ENCODE peak calls at places on chromosomes 3 and 15, in five cellular contexts. X is stimulated activated CD4-positive, alpha-beta T cell treated with anti-CD3 and anti-CD28 coated beads, Interleukin-2, amount 100 ng/mL, for 4 hours; S is stimulated activated CD8-positive, alpha-beta memory T cell treated with anti-CD3 and anti-CD28 coated beads, Interleukin-4, amount 100 ng/mL, for 48 hours; A is AG20443; R is OCI-LY7. E is an unnamed sample.
A peak's percentile ranks its signal among the peaks of the same experiment; 100 is the strongest.

GRCh38 chr3:171967932-171968678 is 71.3 kb upstream of the FNDC3B start:
- DNase-seq in A (peak; percentile 20), X (no peak), S (no peak), R (no peak), E (no peak)

GRCh38 chr15:85485956-85486567 is 105.7 kb downstream of the AKAP13 start:
- DNase-seq in A (peak; percentile 70), R (peak; percentile 81), S (peak; percentile 68), X (peak; percentile 63), E (no peak)

GRCh38 chr15:48325400-48325799 is 5.8 kb upstream of the DUT start:
- DNase-seq in R (no peak), S (no peak), X (no peak), A (no peak), E (no peak)

GRCh38 chr3:53134631-53135232 is 4.5 kb upstream of the RFT1 start:
- DNase-seq in S (peak; percentile 77), A (peak; percentile 89), X (peak; percentile 36), R (peak; percentile 85), E (peak; percentile 72)

GRCh38 chr3:188948658-188949400 is 222.9 kb upstream of the TPRG1 start:
- DNase-seq in R (no peak), S (no peak), X (no peak), A (peak; percentile 46), E (peak; percentile 27)

GRCh38 chr3:49803464-49804140 is 541 bp downstream of the INKA1 start:
- DNase-seq in R (peak; percentile 58), X (no peak), A (peak; percentile 25), S (peak; percentile 65), E (peak; percentile 65)

GRCh38 chr3:14242490-14243311 is 64.1 kb downstream of the LSM3 start:
- DNase-seq in S (no peak), A (no peak), X (no peak), R (no peak), E (no peak)

GRCh38 chr3:54681706-54682105 is 246.2 kb downstream of the LRTM1 start:
- DNase-seq in S (no peak), R (no peak), A (no peak), X (no peak), E (no peak)

GRCh38 chr3:106126836-106127235 is 258.0 kb upstream of the CBLB start:
- DNase-seq in R (no peak), S (no peak), A (no peak), X (no peak), E (no peak)

GRCh38 chr3:194984624-194985023 is 286.3 kb downstream of the XXYLT1 start:
- DNase-seq in A (no peak), R (no peak), S (no peak), X (no peak), E (peak; percentile 12)

GRCh38 chr15:66484539-66485112 is 12.9 kb downstream of the SNAPC5 start:
- DNase-seq in S (no peak), A (no peak), R (no peak), X (no peak), E (no peak)

GRCh38 chr3:13107661-13108060 is 34.4 kb upstream of the IQSEC1 start:
- DNase-seq in R (no peak), X (no peak), S (no peak), A (no peak), E (no peak)

GRCh38 chr15:53918180-53919079 is 59.8 kb upstream of the UNC13C start:
- DNase-seq in S (no peak), R (no peak), X (no peak), A (no peak), E (no peak)

GRCh38 chr3:80771085-80771484 is 990.4 kb downstream of the GBE1 start:
- DNase-seq in A (peak; percentile 14), X (no peak), S (no peak), R (no peak), E (no peak)

GRCh38 chr3:12947504-12948369 is 106.4 kb upstream of the RPL32 start:
- DNase-seq in R (no peak), X (no peak), A (peak; percentile 87), S (no peak), E (no peak)

GRCh38 chr3:187230011-187230410 is 32.7 kb downstream of the RTP1 start:
- DNase-seq in S (no peak), X (no peak), A (no peak), R (no peak), E (no peak)

E was measured in activated T-cell treated with anti-CD3 and anti-CD28 coated beads, Interleukin-2, amount 50 U/mL, for 48 hours.